ENCODE peak calls at places on chromosomes 11 and 22, in four cellular contexts. L is AG10803; K is neuronal stem cell; R is effector memory CD4-positive, alpha-beta T cell. G is an unnamed sample.

GRCh38 chr11:120151536-120151935 is 13.6 kb upstream of the TRIM29 start:
- DNase-seq in L (no peak), K (no peak), R (no peak), G (no peak)

GRCh38 chr11:69636512-69636866 is 4.5 kb upstream of the CCND1 start:
- DNase-seq in L (peak), K (peak), R (no peak), G (peak)

GRCh38 chr11:70423523-70424505 is 25.5 kb downstream of the CTTN start:
- DNase-seq in L (peak), K (no peak), R (no peak), G (no peak)

GRCh38 chr11:113234888-113235287 is 79.5 kb upstream of the TTC12 start:
- DNase-seq in L (no peak), K (no peak), R (no peak), G (no peak)

GRCh38 chr22:23403152-23403719 is 176.9 kb downstream of the IGLL1 start:
- DNase-seq in L (no peak), K (no peak), R (no peak), G (no peak)

GRCh38 chr22:23576681-23577080 is 3.4 kb downstream of the IGLL1 start:
- DNase-seq in L (no peak), K (no peak), R (no peak), G (no peak)

GRCh38 chr22:49825436-49825835 is 2.2 kb downstream of the BRD1 start:
- DNase-seq in L (peak), K (no peak), R (no peak), G (no peak)

GRCh38 chr11:93529707-93530467 is 13.3 kb downstream of the SMCO4 start:
- DNase-seq in L (peak), K (no peak), R (no peak), G (peak)

GRCh38 chr11:71094296-71095077 is 157.9 kb downstream of the SHANK2 start:
- DNase-seq in L (no peak), K (no peak), R (no peak), G (no peak)

GRCh38 chr11:43972366-43972765 is 29.9 kb downstream of the C11orf96 start:
- DNase-seq in L (no peak), K (no peak), R (no peak), G (no peak)

GRCh38 chr22:42869888-42870480 is 12.9 kb upstream of the ARFGAP3 start:
- DNase-seq in L (no peak), K (no peak), R (no peak), G (no peak)

GRCh38 chr11:30018443-30018842 is 1.6 kb upstream of the KCNA4 start:
- DNase-seq in L (no peak), K (no peak), R (no peak), G (no peak)

GRCh38 chr22:22745225-22746060 is 101.0 kb downstream of the GGTLC2 start:
- DNase-seq in L (peak), K (peak), R (peak), G (peak)

GRCh38 chr11:35639591-35640179 is 21.4 kb downstream of the FJX1 start:
- DNase-seq in L (no peak), K (no peak), R (no peak), G (no peak)

GRCh38 chr11:128695539-128696221 is 1.8 kb downstream of the FLI1 start:
- DNase-seq in L (no peak), K (no peak), R (peak), G (peak)

GRCh38 chr22:17493384-17493981 is 69.8 kb upstream of the SLC25A18 start:
- DNase-seq in L (no peak), K (no peak), R (no peak), G (no peak)

GRCh38 chr11:93028959-93029536 is 59.6 kb downstream of the MTNR1B start:
- DNase-seq in L (no peak), K (no peak), R (no peak), G (no peak)

GRCh38 chr22:32602154-32602553 is 127.5 kb downstream of the FBXO7 start:
- DNase-seq in L (no peak), K (no peak), R (no peak), G (no peak)

GRCh38 chr22:46011627-46012181 is 34.7 kb upstream of the WNT7B start:
- DNase-seq in L (no peak), K (no peak), R (no peak), G (no peak)

GRCh38 chr22:32858121-32858703 is 56.7 kb downstream of the TIMP3 start:
- DNase-seq in L (no peak), K (no peak), R (no peak), G (no peak)

GRCh38 chr11:111935331-111936044 is 1.7 kb upstream of the DIXDC1 start:
- DNase-seq in L (no peak), K (no peak), R (no peak), G (no peak)

GRCh38 chr11:126485021-126485781 is 129.7 kb downstream of the ST3GAL4 start:
- DNase-seq in L (peak), K (no peak), R (no peak), G (no peak)

GRCh38 chr11:91805293-91805692 is 419.3 kb upstream of the FAT3 start:
- DNase-seq in L (no peak), K (no peak), R (no peak), G (no peak)

GRCh38 chr11:69718147-69718546 is 14.3 kb upstream of the FGF19 start:
- DNase-seq in L (no peak), K (peak), R (no peak), G (peak)

GRCh38 chr11:9808943-9809342 is 145.1 kb downstream of the SWAP70 start:
- DNase-seq in L (no peak), K (peak), R (no peak), G (no peak)

GRCh38 chr22:46970411-46971123 is 208.1 kb downstream of the TBC1D22A start:
- DNase-seq in L (no peak), K (no peak), R (no peak), G (no peak)

GRCh38 chr11:86106916-86107315 is 38.0 kb upstream of the PICALM start:
- DNase-seq in L (peak), K (no peak), R (no peak), G (no peak)

GRCh38 chr11:113351061-113351460 is 36.5 kb upstream of the ANKK1 start:
- DNase-seq in L (no peak), K (no peak), R (no peak), G (no peak)

GRCh38 chr11:19714093-19714386 is 1.4 kb downstream of the NAV2 start:
- DNase-seq in L (no peak), K (no peak), R (no peak), G (no peak)

GRCh38 chr11:2136209-2136951 is 2.8 kb downstream of the IGF2 start:
- DNase-seq in L (no peak), K (no peak), R (no peak), G (no peak)

GRCh38 chr11:2134022-2135010 is 4.9 kb downstream of the IGF2 start:
- DNase-seq in L (no peak), K (no peak), R (no peak), G (no peak)

GRCh38 chr11:2136952-2137201 is 2.3 kb downstream of the IGF2 start:
- DNase-seq in L (no peak), K (no peak), R (no peak), G (no peak)

GRCh38 chr11:2135018-2135569 is 4.1 kb downstream of the IGF2 start:
- DNase-seq in L (no peak), K (no peak), R (no peak), G (no peak)

GRCh38 chr11:2135648-2136201 is 3.5 kb downstream of the IGF2 start:
- DNase-seq in L (no peak), K (no peak), R (no peak), G (no peak)
- H3K4me3 ChIP-seq in L (no peak), K (no peak), R (no peak), G (no peak)

GRCh38 chr11:31986201-31986889 is 104.5 kb upstream of the RCN1 start:
- DNase-seq in L (no peak), K (no peak), R (no peak), G (no peak)

GRCh38 chr11:31981457-31981856 is 109.4 kb upstream of the RCN1 start:
- DNase-seq in L (no peak), K (no peak), R (no peak), G (no peak)

DNA sequence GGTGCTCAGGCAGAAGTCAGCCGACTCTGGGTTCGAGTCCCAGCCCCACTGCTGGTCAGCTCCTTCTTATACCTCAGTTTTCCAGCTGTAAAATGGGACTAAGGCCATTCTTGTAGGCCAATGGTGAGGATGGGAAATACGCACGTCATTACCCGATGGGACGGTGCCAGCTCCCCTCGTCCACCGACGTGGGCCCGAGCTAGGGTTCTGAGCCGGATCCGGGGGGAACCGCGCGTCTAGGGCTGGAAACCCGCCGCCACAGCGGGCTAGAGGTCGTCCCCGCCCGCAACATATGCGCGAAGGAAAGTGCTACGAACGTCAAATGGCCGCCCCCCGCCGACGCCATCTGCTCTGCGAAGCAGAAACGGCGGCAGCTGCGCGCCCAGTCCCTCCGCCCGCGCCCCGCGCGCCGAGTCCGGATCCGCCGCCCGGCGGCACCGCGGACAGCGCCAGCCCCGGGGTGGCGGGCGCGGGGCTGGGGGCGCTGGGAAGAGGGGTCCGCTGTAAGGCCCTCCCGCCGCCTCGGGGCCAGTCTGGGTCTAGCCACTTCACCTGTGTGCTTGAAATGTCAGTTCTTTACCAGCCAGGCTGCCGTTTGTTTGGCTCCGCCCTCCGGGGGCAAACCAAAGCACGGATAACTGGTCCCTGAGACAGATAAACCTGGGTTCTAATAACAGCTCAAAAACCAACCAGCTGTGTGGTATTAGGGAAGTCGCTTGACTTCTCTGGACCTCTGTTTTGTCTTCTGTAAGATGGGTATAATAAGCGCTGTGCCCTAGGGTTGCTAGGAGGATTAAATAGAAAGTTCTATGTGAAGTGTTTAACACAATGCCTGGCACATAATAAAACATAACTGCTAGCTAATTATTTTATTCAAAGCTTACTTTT is 103.5 kb upstream of the RCN1 start:
- DNase-seq in L (no peak), K (peak), R (no peak), G (no peak)
- H3K4me3 ChIP-seq in L (peak), K (no peak), R (no peak), G (peak)

GRCh38 chr11:64007160-64007628 is 21.0 kb downstream of the OTUB1 start:
- DNase-seq in L (peak), K (no peak), R (no peak), G (peak)
- H3K4me3 ChIP-seq in L (peak), K (peak), R (no peak), G (peak)

DNA sequence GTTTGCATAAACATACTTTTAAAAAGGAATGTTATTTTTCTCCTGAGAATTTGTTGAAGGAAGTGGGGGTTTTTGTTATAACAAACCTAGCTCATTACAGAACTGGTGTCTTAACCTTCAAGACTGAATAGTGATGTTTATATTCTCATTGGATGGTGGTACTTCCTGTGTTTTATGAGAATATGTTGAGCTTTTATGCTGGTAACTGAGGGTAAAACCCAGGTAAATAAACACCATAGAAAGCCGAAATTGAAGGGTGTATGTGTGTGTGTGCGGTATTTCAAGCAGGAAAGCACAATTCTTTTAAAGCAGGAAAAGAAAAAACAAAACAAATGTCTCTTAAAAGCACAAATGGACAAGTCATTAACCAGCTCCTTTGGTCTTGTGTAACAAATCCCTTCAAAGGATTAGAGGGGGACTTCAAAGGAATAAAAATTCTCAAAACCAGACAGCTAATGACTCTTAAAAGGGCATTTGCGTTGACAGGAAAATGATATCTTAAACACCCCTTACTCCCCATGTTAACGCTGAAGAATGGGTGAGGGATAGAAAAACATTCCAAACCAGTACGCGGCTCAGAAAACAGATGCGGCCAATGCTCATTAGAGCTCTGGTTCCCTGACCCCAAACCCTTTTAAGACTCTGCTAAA is 23.8 kb downstream of the LMO2 start:
- DNase-seq in L (no peak), K (no peak), R (no peak), G (no peak)
- H3K4me3 ChIP-seq in L (no peak), K (no peak), R (no peak), G (peak)

GRCh38 chr22:30079952-30080533 is at the start of gene HORMAD2:
- DNase-seq in L (peak), K (peak), R (no peak), G (peak)
- H3K4me3 ChIP-seq in L (no peak), K (peak), R (no peak), G (peak)

G was measured in testis.